ENCODE peak calls at places on chromosomes 1 and 21, in six cellular contexts. O is H54; R is substantia nigra; Z is activated CD8-positive, alpha-beta memory T cell treated with anti-CD3 and anti-CD28 coated beads for 1 hour; N is heart right ventricle; I is transverse colon. V is an unnamed sample.

GRCh38 chr1:226666714-226667113 is 72.4 kb downstream of the ITPKB start:
- DNase-seq in O (no peak), R (no peak), Z (no peak), N (no peak), I (no peak), V (no peak)

GRCh38 chr1:201061886-201062285 is 38.4 kb upstream of the KIF21B start:
- DNase-seq in O (no peak), R (no peak), Z (no peak), N (no peak), I (no peak), V (no peak)

GRCh38 chr1:163673076-163673475 is 351.3 kb downstream of the NUF2 start:
- DNase-seq in O (no peak), R (no peak), Z (no peak), N (no peak), I (no peak), V (no peak)

GRCh38 chr1:157448666-157449065 is 103.6 kb downstream of the FCRL5 start:
- DNase-seq in O (no peak), R (no peak), Z (no peak), N (no peak), I (no peak), V (no peak)

GRCh38 chr1:53878492-53879105 is 11.0 kb downstream of the YIPF1 start:
- DNase-seq in O (no peak), R (no peak), Z (no peak), N (no peak), I (no peak), V (peak)

GRCh38 chr21:21200103-21200938 is 202.1 kb downstream of the NCAM2 start:
- DNase-seq in O (peak), R (no peak), Z (no peak), N (no peak), I (peak), V (peak)

GRCh38 chr1:95247607-95248006 is 13.6 kb downstream of the RWDD3 start:
- DNase-seq in O (no peak), R (no peak), Z (no peak), N (no peak), I (no peak), V (no peak)

GRCh38 chr1:198162091-198162767 is 5.4 kb downstream of the NEK7 start:
- DNase-seq in O (no peak), R (no peak), Z (no peak), N (no peak), I (peak), V (no peak)

GRCh38 chr21:44454747-44455523 is at the start of gene LRRC3:
- DNase-seq in O (no peak), R (no peak), Z (peak), N (peak), I (peak), V (no peak)

GRCh38 chr1:17892225-17892624 is 137.1 kb downstream of the ACTL8 start:
- DNase-seq in O (no peak), R (no peak), Z (no peak), N (peak), I (no peak), V (no peak)

GRCh38 chr1:227774051-227774720 is 39.0 kb downstream of the SNAP47 start:
- DNase-seq in O (no peak), R (no peak), Z (no peak), N (no peak), I (no peak), V (no peak)

GRCh38 chr21:34031835-34032370 is 41.5 kb upstream of the MRPS6 start:
- DNase-seq in O (no peak), R (no peak), Z (no peak), N (no peak), I (peak), V (no peak)

GRCh38 chr1:13666317-13666716 is 33.7 kb upstream of the PRDM2 start:
- DNase-seq in O (no peak), R (no peak), Z (no peak), N (no peak), I (no peak), V (no peak)

GRCh38 chr1:162193815-162194214 is 124.3 kb downstream of the NOS1AP start:
- DNase-seq in O (no peak), R (no peak), Z (no peak), N (no peak), I (no peak), V (no peak)

GRCh38 chr1:22077728-22078127 is 25.2 kb downstream of the CDC42 start:
- DNase-seq in O (no peak), R (no peak), Z (no peak), N (no peak), I (no peak), V (no peak)

GRCh38 chr1:44485229-44485932 is 80.3 kb downstream of the RNF220 start:
- DNase-seq in O (peak), R (no peak), Z (no peak), N (no peak), I (no peak), V (peak)

GRCh38 chr1:17009706-17010105 is 2.0 kb downstream of the ATP13A2 start:
- DNase-seq in O (no peak), R (no peak), Z (no peak), N (no peak), I (peak), V (no peak)

GRCh38 chr1:64969305-64970066 is 3.1 kb upstream of the JAK1 start:
- DNase-seq in O (no peak), R (no peak), Z (no peak), N (no peak), I (no peak), V (no peak)

GRCh38 chr1:170967042-170967910 is 31.9 kb downstream of the MROH9 start:
- DNase-seq in O (no peak), R (no peak), Z (no peak), N (no peak), I (no peak), V (peak)

GRCh38 chr1:31467005-31467674 is 54.1 kb downstream of the SERINC2 start:
- DNase-seq in O (no peak), R (no peak), Z (no peak), N (no peak), I (no peak), V (no peak)

GRCh38 chr1:233238884-233239432 is 56.6 kb downstream of the PCNX2 start:
- DNase-seq in O (no peak), R (no peak), Z (no peak), N (no peak), I (no peak), V (peak)

GRCh38 chr21:46411691-46412090 is 47.0 kb upstream of the DIP2A start:
- DNase-seq in O (no peak), R (no peak), Z (no peak), N (no peak), I (no peak), V (no peak)

V was measured in Panc1.